ENCODE peak calls at places on chromosomes 3 and 15, in eight cellular contexts. One of them, this sample, is unnamed. For H3K4me1, the result is how much of the 10 kb centered on the place peaks cover.

GRCh38 chr3:16482770-16483531 is 30.5 kb downstream of the RFTN1 start:
- DNase-seq in astrocyte: no peak
- DNase-seq in left ventricle myocardium inferior: no peak
- DNase-seq in neural progenitor cell: no peak
- DNase-seq in A549: no peak
- DNase-seq in OCI-LY7: peak
- DNase-seq in suprapubic skin: no peak
- DNase-seq in colonic mucosa: peak
- DNase-seq in this sample: peak

GRCh38 chr3:169515132-169515531 is 148.4 kb downstream of the MECOM start:
- DNase-seq in astrocyte: no peak
- DNase-seq in left ventricle myocardium inferior: no peak
- DNase-seq in neural progenitor cell: no peak
- DNase-seq in A549: no peak
- DNase-seq in OCI-LY7: no peak
- DNase-seq in suprapubic skin: no peak
- DNase-seq in colonic mucosa: no peak
- DNase-seq in this sample: no peak

GRCh38 chr3:88059380-88060160 is 515 bp downstream of the ZNF654 start:
- DNase-seq in astrocyte: no peak
- DNase-seq in left ventricle myocardium inferior: no peak
- DNase-seq in neural progenitor cell: peak
- DNase-seq in A549: peak
- DNase-seq in OCI-LY7: no peak
- DNase-seq in suprapubic skin: no peak
- DNase-seq in colonic mucosa: peak
- DNase-seq in this sample: no peak

GRCh38 chr15:92617197-92618037 is 38.2 kb downstream of the FAM174B start:
- DNase-seq in astrocyte: peak
- DNase-seq in left ventricle myocardium inferior: peak
- DNase-seq in neural progenitor cell: peak
- DNase-seq in A549: peak
- DNase-seq in OCI-LY7: no peak
- DNase-seq in suprapubic skin: peak
- DNase-seq in colonic mucosa: peak
- DNase-seq in this sample: peak

GRCh38 chr3:126618021-126618420 is 36.9 kb downstream of the TXNRD3 start:
- DNase-seq in astrocyte: peak
- DNase-seq in left ventricle myocardium inferior: no peak
- DNase-seq in neural progenitor cell: no peak
- DNase-seq in A549: no peak
- DNase-seq in OCI-LY7: no peak
- DNase-seq in suprapubic skin: no peak
- DNase-seq in colonic mucosa: no peak
- DNase-seq in this sample: no peak

GRCh38 chr3:125121246-125122010 is 65.6 kb upstream of the HEG1 start:
- DNase-seq in astrocyte: no peak
- DNase-seq in left ventricle myocardium inferior: no peak
- DNase-seq in neural progenitor cell: no peak
- DNase-seq in A549: no peak
- DNase-seq in OCI-LY7: no peak
- DNase-seq in suprapubic skin: peak
- DNase-seq in colonic mucosa: no peak
- DNase-seq in this sample: no peak

GRCh38 chr15:96119734-96120133 is 210.8 kb upstream of the NR2F2 start:
- DNase-seq in astrocyte: no peak
- DNase-seq in left ventricle myocardium inferior: no peak
- DNase-seq in neural progenitor cell: no peak
- DNase-seq in A549: no peak
- DNase-seq in OCI-LY7: no peak
- DNase-seq in suprapubic skin: no peak
- DNase-seq in colonic mucosa: no peak
- DNase-seq in this sample: no peak

GRCh38 chr3:13528217-13528801 is 20.6 kb upstream of the FBLN2 start:
- DNase-seq in astrocyte: no peak
- DNase-seq in left ventricle myocardium inferior: peak
- DNase-seq in neural progenitor cell: peak
- DNase-seq in A549: peak
- DNase-seq in OCI-LY7: no peak
- DNase-seq in suprapubic skin: no peak
- DNase-seq in colonic mucosa: no peak
- DNase-seq in this sample: no peak

GRCh38 chr15:35693887-35694286 is 147.9 kb upstream of the DPH6 start:
- DNase-seq in astrocyte: no peak
- DNase-seq in left ventricle myocardium inferior: no peak
- DNase-seq in neural progenitor cell: no peak
- DNase-seq in A549: no peak
- DNase-seq in OCI-LY7: no peak
- DNase-seq in suprapubic skin: no peak
- DNase-seq in colonic mucosa: no peak
- DNase-seq in this sample: no peak

GRCh38 chr3:38574411-38575278 is 74.8 kb downstream of the SCN5A start:
- DNase-seq in astrocyte: no peak
- DNase-seq in left ventricle myocardium inferior: no peak
- DNase-seq in neural progenitor cell: no peak
- DNase-seq in A549: no peak
- DNase-seq in OCI-LY7: no peak
- DNase-seq in suprapubic skin: peak
- DNase-seq in colonic mucosa: no peak
- DNase-seq in this sample: peak

GRCh38 chr15:67611803-67612369 is 69.4 kb downstream of the MAP2K5 start:
- DNase-seq in astrocyte: no peak
- DNase-seq in left ventricle myocardium inferior: no peak
- DNase-seq in neural progenitor cell: no peak
- DNase-seq in A549: no peak
- DNase-seq in OCI-LY7: no peak
- DNase-seq in suprapubic skin: no peak
- DNase-seq in colonic mucosa: no peak
- DNase-seq in this sample: no peak

GRCh38 chr15:49438970-49439631 is 16.1 kb downstream of the FGF7 start:
- DNase-seq in astrocyte: no peak
- DNase-seq in left ventricle myocardium inferior: peak
- DNase-seq in neural progenitor cell: no peak
- DNase-seq in A549: no peak
- DNase-seq in OCI-LY7: peak
- DNase-seq in suprapubic skin: no peak
- DNase-seq in colonic mucosa: no peak
- DNase-seq in this sample: peak

GRCh38 chr15:63465104-63465503 is 39.3 kb upstream of the USP3 start:
- DNase-seq in astrocyte: peak
- DNase-seq in left ventricle myocardium inferior: no peak
- DNase-seq in neural progenitor cell: no peak
- DNase-seq in A549: no peak
- DNase-seq in OCI-LY7: no peak
- DNase-seq in suprapubic skin: no peak
- DNase-seq in colonic mucosa: no peak
- DNase-seq in this sample: no peak

GRCh38 chr3:150457996-150458395 is 49.9 kb downstream of the TSC22D2 start:
- DNase-seq in astrocyte: no peak
- DNase-seq in left ventricle myocardium inferior: no peak
- DNase-seq in neural progenitor cell: no peak
- DNase-seq in A549: no peak
- DNase-seq in OCI-LY7: no peak
- DNase-seq in suprapubic skin: no peak
- DNase-seq in colonic mucosa: no peak
- DNase-seq in this sample: no peak

GRCh38 chr3:39383190-39383912 is at the start of gene SLC25A38:
- DNase-seq in astrocyte: peak
- DNase-seq in left ventricle myocardium inferior: peak
- DNase-seq in neural progenitor cell: peak
- DNase-seq in A549: peak
- DNase-seq in OCI-LY7: peak
- DNase-seq in suprapubic skin: peak
- DNase-seq in colonic mucosa: peak
- DNase-seq in this sample: peak

GRCh38 chr3:112651076-112651475 is 10.1 kb upstream of the CCDC80 start:
- DNase-seq in astrocyte: no peak
- DNase-seq in left ventricle myocardium inferior: no peak
- DNase-seq in neural progenitor cell: no peak
- DNase-seq in A549: no peak
- DNase-seq in OCI-LY7: no peak
- DNase-seq in suprapubic skin: no peak
- DNase-seq in colonic mucosa: no peak
- DNase-seq in this sample: no peak

GRCh38 chr3:110568246-110568645 is 503.4 kb upstream of the NECTIN3 start:
- DNase-seq in astrocyte: peak
- DNase-seq in left ventricle myocardium inferior: no peak
- DNase-seq in neural progenitor cell: no peak
- DNase-seq in A549: no peak
- DNase-seq in OCI-LY7: no peak
- DNase-seq in suprapubic skin: no peak
- DNase-seq in colonic mucosa: no peak
- DNase-seq in this sample: no peak

GRCh38 chr15:35141743-35142356 is 56.8 kb upstream of the NANOGP8 start:
- DNase-seq in astrocyte: peak
- DNase-seq in left ventricle myocardium inferior: no peak
- DNase-seq in neural progenitor cell: no peak
- DNase-seq in A549: no peak
- DNase-seq in OCI-LY7: no peak
- DNase-seq in suprapubic skin: no peak
- DNase-seq in colonic mucosa: no peak
- DNase-seq in this sample: no peak

DNA sequence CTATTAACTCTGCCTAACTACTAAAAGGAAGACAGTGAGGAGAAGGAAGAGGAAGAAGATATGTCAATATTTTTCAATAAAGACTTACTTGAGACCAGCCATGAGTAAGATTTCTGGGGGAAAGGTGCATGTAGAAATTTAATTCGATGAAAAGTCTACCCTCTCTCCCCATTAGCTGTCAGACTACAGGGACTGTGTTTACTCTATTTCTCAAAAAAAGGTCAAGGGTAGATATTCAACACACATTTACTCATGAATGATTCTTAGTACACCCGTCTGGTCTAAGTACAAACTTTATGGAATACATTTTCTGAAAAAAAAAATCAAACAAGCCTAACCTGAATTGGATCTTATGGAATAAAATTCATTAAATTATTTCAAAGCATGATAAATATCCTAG is 6.8 kb downstream of the TSPAN3 start:
- DNase-seq in astrocyte: no peak
- DNase-seq in left ventricle myocardium inferior: no peak
- DNase-seq in neural progenitor cell: no peak
- DNase-seq in A549: no peak
- DNase-seq in OCI-LY7: no peak
- DNase-seq in suprapubic skin: no peak
- DNase-seq in colonic mucosa: no peak
- DNase-seq in this sample: no peak
- H3K4me1 ChIP-seq in astrocyte: under half
- H3K4me1 ChIP-seq in left ventricle myocardium inferior: half or more
- H3K4me1 ChIP-seq in neural progenitor cell: under half
- H3K4me1 ChIP-seq in A549: half or more
- H3K4me1 ChIP-seq in OCI-LY7: under half
- H3K4me1 ChIP-seq in suprapubic skin: half or more
- H3K4me1 ChIP-seq in colonic mucosa: under half
- H3K4me1 ChIP-seq in this sample: half or more

DNA sequence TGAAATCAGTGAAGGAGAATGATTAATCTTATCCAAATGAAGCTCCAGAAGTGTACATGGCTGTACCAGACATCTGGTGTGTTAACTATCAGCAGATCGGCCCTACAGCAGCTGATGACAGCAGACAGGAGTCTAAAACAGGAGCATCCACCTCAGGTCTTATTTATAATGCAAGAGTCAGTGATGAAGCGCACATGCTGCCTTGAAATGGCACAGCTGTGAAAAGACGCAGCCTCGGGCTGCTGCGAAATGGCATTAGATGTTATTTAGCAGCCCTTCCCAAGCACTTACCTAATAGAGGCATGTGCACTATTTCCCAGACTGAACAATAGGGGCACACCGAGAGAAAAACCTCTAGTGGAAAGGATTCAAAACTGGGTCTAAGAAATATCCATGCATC is 472.3 kb upstream of the CBLB start:
- DNase-seq in astrocyte: no peak
- DNase-seq in left ventricle myocardium inferior: no peak
- DNase-seq in neural progenitor cell: no peak
- DNase-seq in A549: no peak
- DNase-seq in OCI-LY7: no peak
- DNase-seq in suprapubic skin: no peak
- DNase-seq in colonic mucosa: no peak
- DNase-seq in this sample: no peak
- TF ChIP-seq CTCF in astrocyte: no peak
- TF ChIP-seq CTCF in left ventricle myocardium inferior: no peak
- TF ChIP-seq CTCF in neural progenitor cell: no peak
- TF ChIP-seq CTCF in A549: no peak
- TF ChIP-seq CTCF in OCI-LY7: no peak
- TF ChIP-seq CTCF in suprapubic skin: no peak
- TF ChIP-seq CTCF in colonic mucosa: no peak
- TF ChIP-seq CTCF in this sample: no peak

GRCh38 chr15:57035664-57036063 is 117.2 kb downstream of the TCF12 start:
- DNase-seq in astrocyte: no peak
- DNase-seq in left ventricle myocardium inferior: no peak
- DNase-seq in neural progenitor cell: peak
- DNase-seq in A549: no peak
- DNase-seq in OCI-LY7: no peak
- DNase-seq in suprapubic skin: no peak
- DNase-seq in colonic mucosa: no peak
- DNase-seq in this sample: no peak
- H3K4me3 ChIP-seq in astrocyte: no peak
- H3K4me3 ChIP-seq in left ventricle myocardium inferior: no peak
- H3K4me3 ChIP-seq in neural progenitor cell: no peak
- H3K4me3 ChIP-seq in A549: no peak
- H3K4me3 ChIP-seq in OCI-LY7: no peak
- H3K4me3 ChIP-seq in suprapubic skin: no peak
- H3K4me3 ChIP-seq in colonic mucosa: no peak
- H3K4me3 ChIP-seq in this sample: no peak

DNA sequence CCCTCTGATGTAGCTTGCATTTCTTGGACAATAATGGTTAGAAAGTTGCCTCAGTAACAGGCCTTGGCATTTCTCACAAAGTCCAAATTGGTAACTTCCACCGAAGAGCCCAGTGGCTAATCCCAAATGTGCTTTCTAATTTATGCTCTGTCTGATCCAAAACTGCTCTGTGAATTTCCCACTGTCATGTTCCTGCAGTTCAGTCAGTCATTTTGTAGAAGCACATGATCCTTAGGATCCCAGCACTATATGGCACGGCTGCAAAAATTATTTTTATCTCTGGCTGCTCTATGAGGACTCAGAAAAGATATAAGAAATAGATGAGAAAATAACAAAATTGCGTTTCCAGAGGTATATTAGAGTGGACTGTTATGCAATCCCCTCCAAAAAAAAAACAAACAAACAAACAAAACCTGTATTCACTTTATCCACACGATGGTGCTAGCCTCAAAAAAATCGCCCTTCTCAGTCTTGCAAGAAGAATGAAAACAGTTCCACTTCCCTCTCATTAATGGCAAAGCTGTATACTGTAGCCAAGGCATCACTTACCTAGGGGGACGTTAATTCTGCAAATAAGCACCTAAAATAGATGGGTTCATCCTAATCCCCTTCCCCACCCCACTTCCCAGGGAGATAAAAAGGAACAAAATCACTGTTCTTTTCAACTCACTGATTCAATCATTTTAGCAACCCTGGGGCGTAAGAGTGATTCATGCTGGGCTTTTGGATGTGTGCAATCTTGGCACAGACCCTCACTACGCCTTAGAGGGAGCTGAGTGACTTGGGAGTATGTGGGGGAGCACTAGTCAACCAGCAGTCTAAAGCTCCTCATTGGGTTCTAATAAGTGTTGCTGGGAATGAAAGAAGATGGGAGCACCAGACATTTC is 61.3 kb downstream of the TMCO5A start:
- DNase-seq in astrocyte: peak
- DNase-seq in left ventricle myocardium inferior: no peak
- DNase-seq in neural progenitor cell: peak
- DNase-seq in A549: no peak
- DNase-seq in OCI-LY7: peak
- DNase-seq in suprapubic skin: no peak
- DNase-seq in colonic mucosa: no peak
- DNase-seq in this sample: peak
- H3K4me1 ChIP-seq in astrocyte: under half
- H3K4me1 ChIP-seq in left ventricle myocardium inferior: under half
- H3K4me1 ChIP-seq in neural progenitor cell: under half
- H3K4me1 ChIP-seq in A549: under half
- H3K4me1 ChIP-seq in OCI-LY7: under half
- H3K4me1 ChIP-seq in suprapubic skin: under half
- H3K4me1 ChIP-seq in colonic mucosa: under half
- H3K4me1 ChIP-seq in this sample: under half

This sample was measured in mucosa of descending colon.